ENCODE peak calls at places on chromosome 17, in nine cellular contexts. O is foreskin fibroblast, X is mesothelial cell of epicardium, G is neural crest cell, T is fibroblast of pulmonary artery, A is HFF-Myc, K is thoracic aorta, M is stomach, I is fibroblast of lung. C is an unnamed sample.

GRCh38 chr17:74807925-74808324 is 31.8 kb upstream of the NAT9 start:
- DNase-seq in O (no peak), X (no peak), G (no peak), T (no peak), A (no peak), K (no peak), M (no peak), I (peak), C (no peak)

GRCh38 chr17:35809855-35810461 is 674 bp downstream of the TAF15 start:
- DNase-seq in O (no peak), X (no peak), G (no peak), T (no peak), A (no peak), K (no peak), M (no peak), I (no peak), C (no peak)

GRCh38 chr17:61393550-61393903 is 6.1 kb upstream of the TBX2 start:
- DNase-seq in O (no peak), X (no peak), G (no peak), T (no peak), A (no peak), K (no peak), M (no peak), I (peak), C (no peak)

GRCh38 chr17:80678621-80679020 is 134.0 kb downstream of the RPTOR start:
- DNase-seq in O (peak), X (no peak), G (peak), T (peak), A (no peak), K (no peak), M (no peak), I (peak), C (no peak)

GRCh38 chr17:73694491-73694890 is 50.2 kb upstream of the SDK2 start:
- DNase-seq in O (no peak), X (no peak), G (no peak), T (no peak), A (no peak), K (no peak), M (no peak), I (no peak), C (no peak)

GRCh38 chr17:230371-230770 is 48.9 kb upstream of the DOC2B start:
- DNase-seq in O (no peak), X (no peak), G (no peak), T (no peak), A (no peak), K (no peak), M (no peak), I (no peak), C (no peak)

GRCh38 chr17:45792995-45793755 is 9.1 kb downstream of the CRHR1 start:
- DNase-seq in O (no peak), X (no peak), G (no peak), T (peak), A (no peak), K (no peak), M (no peak), I (no peak), C (no peak)

GRCh38 chr17:3798273-3799180 is 2.5 kb downstream of the ITGAE start:
- DNase-seq in O (no peak), X (no peak), G (no peak), T (no peak), A (no peak), K (no peak), M (no peak), I (no peak), C (no peak)

GRCh38 chr17:76081295-76082210 is 2.6 kb downstream of the ZACN start:
- DNase-seq in O (no peak), X (no peak), G (no peak), T (no peak), A (no peak), K (no peak), M (no peak), I (no peak), C (no peak)

GRCh38 chr17:44386182-44386525 is 3.3 kb downstream of the ITGA2B start:
- DNase-seq in O (no peak), X (no peak), G (no peak), T (no peak), A (no peak), K (no peak), M (no peak), I (no peak), C (no peak)

GRCh38 chr17:35801583-35802224 is 6.3 kb upstream of the MMP28 start:
- DNase-seq in O (peak), X (no peak), G (no peak), T (peak), A (peak), K (no peak), M (peak), I (peak), C (no peak)

GRCh38 chr17:17062866-17063265 is 20.6 kb downstream of the MPRIP start:
- DNase-seq in O (no peak), X (no peak), G (no peak), T (no peak), A (no peak), K (no peak), M (no peak), I (no peak), C (no peak)

GRCh38 chr17:76490112-76490710 is 11.0 kb downstream of the RHBDF2 start:
- DNase-seq in O (no peak), X (no peak), G (no peak), T (no peak), A (no peak), K (no peak), M (no peak), I (no peak), C (no peak)

GRCh38 chr17:55265434-55266021 is 768 bp downstream of the HLF start:
- DNase-seq in O (no peak), X (no peak), G (no peak), T (no peak), A (no peak), K (no peak), M (no peak), I (no peak), C (no peak)

GRCh38 chr17:146546-146945 is 9.2 kb downstream of the SCGB1C2 start:
- DNase-seq in O (no peak), X (peak), G (no peak), T (no peak), A (no peak), K (no peak), M (peak), I (no peak), C (peak)

GRCh38 chr17:81398170-81398854 is 3.1 kb downstream of the BAHCC1 start:
- DNase-seq in O (no peak), X (no peak), G (no peak), T (peak), A (no peak), K (no peak), M (no peak), I (peak), C (peak)

GRCh38 chr17:74957935-74958549 is 14.5 kb downstream of the HID1 start:
- DNase-seq in O (no peak), X (peak), G (peak), T (peak), A (no peak), K (peak), M (peak), I (peak), C (peak)

GRCh38 chr17:58192612-58193011 is at the start of gene EPX:
- DNase-seq in O (no peak), X (no peak), G (no peak), T (no peak), A (no peak), K (no peak), M (no peak), I (no peak), C (no peak)

GRCh38 chr17:37239690-37240344 is 136.0 kb upstream of the C17orf78 start:
- DNase-seq in O (peak), X (no peak), G (no peak), T (peak), A (no peak), K (no peak), M (no peak), I (peak), C (no peak)

GRCh38 chr17:44798352-44798751 is 31.7 kb downstream of the GJC1 start:
- DNase-seq in O (no peak), X (no peak), G (no peak), T (no peak), A (no peak), K (no peak), M (no peak), I (no peak), C (no peak)

GRCh38 chr17:38868095-38868967 is 1.5 kb upstream of the LASP1 start:
- DNase-seq in O (peak), X (no peak), G (no peak), T (peak), A (no peak), K (no peak), M (peak), I (peak), C (no peak)

GRCh38 chr17:75096082-75096625 is 8.4 kb downstream of the SLC16A5 start:
- DNase-seq in O (no peak), X (no peak), G (no peak), T (peak), A (no peak), K (no peak), M (peak), I (peak), C (no peak)

GRCh38 chr17:65442691-65443090 is 118.8 kb downstream of the AXIN2 start:
- DNase-seq in O (no peak), X (no peak), G (no peak), T (no peak), A (no peak), K (no peak), M (no peak), I (no peak), C (no peak)

GRCh38 chr17:46841561-46842379 is 9.6 kb upstream of the WNT9B start:
- DNase-seq in O (no peak), X (peak), G (peak), T (peak), A (no peak), K (no peak), M (no peak), I (no peak), C (peak)

GRCh38 chr17:77252736-77253135 is 112.0 kb downstream of the SEC14L1 start:
- DNase-seq in O (no peak), X (no peak), G (no peak), T (no peak), A (no peak), K (no peak), M (no peak), I (no peak), C (no peak)

GRCh38 chr17:77266213-77266612 is 125.4 kb downstream of the SEC14L1 start:
- DNase-seq in O (no peak), X (no peak), G (no peak), T (no peak), A (no peak), K (no peak), M (no peak), I (no peak), C (no peak)

GRCh38 chr17:30823425-30823824 is 1.1 kb downstream of the CRLF3 start:
- DNase-seq in O (no peak), X (no peak), G (no peak), T (no peak), A (no peak), K (no peak), M (no peak), I (no peak), C (no peak)

GRCh38 chr17:38418693-38419507 is 9.4 kb upstream of the ARHGAP23 start:
- DNase-seq in O (no peak), X (no peak), G (no peak), T (no peak), A (no peak), K (no peak), M (no peak), I (no peak), C (no peak)

GRCh38 chr17:69503711-69504110 is 89.2 kb downstream of the MAP2K6 start:
- DNase-seq in O (no peak), X (no peak), G (no peak), T (no peak), A (no peak), K (no peak), M (no peak), I (no peak), C (no peak)

GRCh38 chr17:48561894-48562810 is 16.0 kb downstream of the HOXB4 start:
- DNase-seq in O (no peak), X (no peak), G (no peak), T (no peak), A (no peak), K (no peak), M (no peak), I (peak), C (no peak)

GRCh38 chr17:30517786-30518185 is 40.6 kb downstream of the GOSR1 start:
- DNase-seq in O (no peak), X (no peak), G (no peak), T (no peak), A (no peak), K (no peak), M (no peak), I (no peak), C (no peak)

GRCh38 chr17:42783062-42783777 is 2.8 kb downstream of the WNK4 start:
- DNase-seq in O (peak), X (no peak), G (no peak), T (peak), A (no peak), K (no peak), M (no peak), I (peak), C (no peak)

GRCh38 chr17:29241015-29241963 is 5.4 kb upstream of the CRYBA1 start:
- DNase-seq in O (peak), X (no peak), G (peak), T (peak), A (peak), K (peak), M (no peak), I (peak), C (no peak)

GRCh38 chr17:73017653-73018052 is 74.8 kb downstream of the SLC39A11 start:
- DNase-seq in O (peak), X (no peak), G (no peak), T (peak), A (no peak), K (no peak), M (no peak), I (peak), C (no peak)

GRCh38 chr17:28390123-28390522 is 15.9 kb downstream of the SLC46A1 start:
- DNase-seq in O (no peak), X (no peak), G (no peak), T (no peak), A (no peak), K (no peak), M (no peak), I (no peak), C (no peak)

GRCh38 chr17:46085522-46085921 is 86.5 kb downstream of the STH start:
- DNase-seq in O (no peak), X (no peak), G (no peak), T (no peak), A (no peak), K (no peak), M (no peak), I (no peak), C (no peak)

GRCh38 chr17:37312137-37312923 is 63.5 kb upstream of the C17orf78 start:
- DNase-seq in O (no peak), X (no peak), G (no peak), T (no peak), A (no peak), K (no peak), M (no peak), I (no peak), C (no peak)

DNA sequence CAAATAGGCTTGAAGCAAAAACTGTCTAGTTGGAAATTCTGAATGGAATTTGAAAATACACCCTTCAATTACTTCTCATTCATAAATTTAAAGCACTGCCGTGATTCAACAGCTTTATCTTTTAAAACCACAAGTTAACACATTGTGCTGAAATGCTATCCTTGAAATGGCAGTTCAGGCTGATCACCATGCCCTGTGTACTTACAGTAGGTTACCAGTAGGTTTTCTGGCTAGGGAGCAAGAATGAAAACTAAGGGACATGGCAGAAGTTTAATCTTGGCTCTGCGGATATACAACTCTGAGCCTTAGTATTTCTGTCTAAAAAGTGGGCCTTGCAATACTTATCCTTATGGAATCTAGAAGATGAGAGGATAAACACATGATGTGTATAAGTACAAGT is 28.0 kb downstream of the NXPH3 start:
- DNase-seq in O (no peak), X (no peak), G (no peak), T (peak), A (no peak), K (no peak), M (no peak), I (no peak), C (no peak)
- TF ChIP-seq CTCF in O (peak), X (no peak), G (peak), T (peak), A (no peak), K (peak), M (no peak), I (no peak), C (no peak)

GRCh38 chr17:15965510-15965909 is 20.6 kb downstream of the ADORA2B start:
- DNase-seq in O (no peak), X (no peak), G (no peak), T (no peak), A (no peak), K (no peak), M (no peak), I (no peak), C (no peak)
- TF ChIP-seq CTCF in O (no peak), X (no peak), G (no peak), T (no peak), A (no peak), K (no peak), M (no peak), I (no peak), C (no peak)

GRCh38 chr17:78378225-78379133 is at the start of gene PGS1:
- DNase-seq in O (peak), X (peak), G (peak), T (peak), A (no peak), K (no peak), M (peak), I (peak), C (peak)
- TF ChIP-seq CTCF in O (no peak), X (no peak), G (no peak), T (no peak), A (no peak), K (no peak), M (no peak), I (no peak), C (no peak)

DNA sequence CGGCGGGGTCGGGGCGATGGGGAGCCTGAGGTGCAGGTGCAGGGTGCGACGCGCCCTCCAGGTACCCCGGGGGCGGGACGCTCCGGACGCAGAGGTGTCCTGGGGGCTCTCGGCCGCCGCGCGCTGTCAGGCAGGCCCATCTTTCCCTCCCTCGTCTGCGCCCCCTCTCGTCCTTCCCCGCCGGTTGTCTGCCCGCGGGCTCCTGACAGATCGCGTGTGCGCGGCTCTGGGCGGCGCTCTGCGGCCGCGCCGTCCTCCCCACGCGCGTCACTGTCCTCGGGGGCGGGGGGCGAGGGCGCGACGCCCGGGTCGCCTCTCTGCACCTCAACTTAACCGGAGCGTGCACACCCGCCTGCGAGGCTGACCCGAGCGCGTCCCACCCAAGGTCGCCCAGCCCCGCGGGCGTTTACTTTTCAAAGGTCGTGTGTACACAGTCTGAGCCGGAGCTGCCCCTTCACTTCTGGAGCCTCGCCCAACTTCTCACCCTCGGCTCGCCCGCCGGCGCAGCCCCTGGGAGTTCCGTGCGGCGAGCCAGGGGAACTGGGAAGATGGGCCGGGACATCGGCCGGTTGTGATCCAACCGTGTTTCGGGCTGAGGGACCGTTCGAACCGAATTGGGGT is 512 bp downstream of the AKAP1 start:
- DNase-seq in O (peak), X (peak), G (peak), T (peak), A (no peak), K (no peak), M (peak), I (peak), C (peak)
- TF ChIP-seq CTCF in O (peak), X (no peak), G (peak), T (no peak), A (peak), K (no peak), M (no peak), I (peak), C (peak)

GRCh38 chr17:53950207-53950857 is 127.6 kb downstream of the KIF2B start:
- DNase-seq in O (no peak), X (no peak), G (no peak), T (no peak), A (no peak), K (no peak), M (no peak), I (no peak), C (no peak)
- TF ChIP-seq CTCF in O (no peak), X (no peak), G (peak), T (no peak), A (no peak), K (no peak), M (no peak), I (no peak), C (peak)

DNA sequence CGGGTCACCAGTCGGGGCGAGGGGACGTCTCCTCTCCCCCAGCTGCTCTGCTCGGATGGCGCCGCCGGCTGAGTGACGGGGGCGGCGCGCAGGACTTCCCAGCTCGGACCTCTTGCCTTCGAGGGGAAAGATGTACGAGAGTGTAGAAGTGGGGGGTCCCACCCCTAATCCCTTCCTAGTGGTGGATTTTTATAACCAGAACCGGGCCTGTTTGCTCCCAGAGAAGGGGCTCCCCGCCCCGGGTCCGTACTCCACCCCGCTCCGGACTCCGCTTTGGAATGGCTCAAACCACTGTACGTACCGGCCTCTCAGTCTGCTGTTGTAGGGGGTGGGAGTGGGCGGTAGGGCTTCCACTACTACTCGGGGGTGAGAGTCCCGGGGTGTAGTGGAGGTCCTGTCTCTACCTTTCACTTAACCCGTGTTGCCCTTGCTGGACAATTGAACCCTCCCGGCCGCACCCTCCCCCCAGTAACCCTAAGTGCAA is 21.9 kb downstream of the GJD3 start:
- DNase-seq in O (no peak), X (no peak), G (no peak), T (no peak), A (no peak), K (no peak), M (no peak), I (no peak), C (no peak)
- TF ChIP-seq CTCF in O (no peak), X (no peak), G (no peak), T (no peak), A (no peak), K (no peak), M (no peak), I (no peak), C (peak)

DNA sequence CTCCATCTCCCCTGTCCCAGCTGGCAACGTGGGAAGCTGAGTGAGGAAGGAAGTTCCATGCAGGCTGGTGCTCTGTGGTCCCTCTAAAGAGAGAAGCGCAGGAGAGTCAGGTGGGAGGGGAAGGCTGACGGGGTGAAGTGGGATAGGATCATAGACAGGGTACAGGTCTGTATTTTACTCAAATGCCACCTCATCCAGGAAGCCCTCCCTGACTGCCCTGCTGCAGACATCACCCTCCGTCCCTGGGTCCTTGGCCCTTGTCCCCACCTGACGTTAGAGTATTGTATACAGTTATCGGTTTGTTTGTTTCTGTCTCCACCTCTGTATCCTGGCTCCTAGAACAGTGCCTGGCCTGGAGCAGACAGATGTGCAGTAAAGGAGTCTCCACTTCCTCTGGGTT is 11.7 kb downstream of the CANT1 start:
- DNase-seq in O (no peak), X (no peak), G (no peak), T (no peak), A (no peak), K (no peak), M (no peak), I (no peak), C (no peak)
- TF ChIP-seq CTCF in O (no peak), X (no peak), G (no peak), T (no peak), A (no peak), K (no peak), M (no peak), I (no peak), C (no peak)

C was measured in progenitor cell of endocrine pancreas.